ENCODE peak calls at places on chromosomes 13 and 19, in six cellular contexts. Q, V, M, B, O and J are unnamed samples.

GRCh38 chr13:76856141-76856571 is 30.0 kb downstream of the KCTD12 start:
- DNase-seq in B (no peak), V (no peak), M (no peak), O (no peak), Q (no peak), J (no peak)

GRCh38 chr19:56423985-56424353 is 19.8 kb downstream of the ZNF583 start:
- DNase-seq in O (no peak), V (no peak), Q (no peak), B (no peak), M (no peak), J (no peak)

GRCh38 chr19:38134538-38135149 is 89.4 kb downstream of the DPF1 start:
- DNase-seq in B (no peak), M (peak; percentile 78), Q (no peak), V (no peak), O (peak; percentile 57), J (no peak)

GRCh38 chr13:24381539-24382265 is 72.3 kb downstream of the C1QTNF9 start:
- DNase-seq in O (no peak), Q (peak; percentile 77), B (no peak), M (peak; percentile 9), V (no peak), J (no peak)

GRCh38 chr13:20843177-20843576 is 59.4 kb downstream of the XPO4 start:
- DNase-seq in O (no peak), B (no peak), M (no peak), Q (no peak), V (no peak), J (no peak)

GRCh38 chr19:38666662-38667448 is 19.4 kb downstream of the ACTN4 start:
- DNase-seq in B (no peak), V (no peak), Q (no peak), O (peak; percentile 48), M (peak; percentile 58), J (no peak)

GRCh38 chr13:46571189-46571901 is 18.4 kb downstream of the LRCH1 start:
- DNase-seq in V (no peak), M (no peak), Q (no peak), O (no peak), B (no peak), J (no peak)

GRCh38 chr13:86020350-86021002 is 221.3 kb upstream of the SLITRK6 start:
- DNase-seq in V (no peak), Q (no peak), B (no peak), M (no peak), O (no peak), J (no peak)

GRCh38 chr13:85095887-85096286 is 703.3 kb downstream of the SLITRK6 start:
- DNase-seq in O (no peak), V (no peak), B (no peak), M (no peak), Q (no peak), J (no peak)

GRCh38 chr19:54434112-54434861 is 14.7 kb upstream of the LENG8 start:
- DNase-seq in M (no peak), O (no peak), V (no peak), B (no peak), Q (no peak), J (peak; percentile 6)

GRCh38 chr19:57927587-57927986 is 7.6 kb downstream of the ZNF418 start:
- DNase-seq in O (no peak), B (no peak), M (no peak), V (no peak), Q (no peak), J (no peak)

GRCh38 chr19:582497-583197 is 7.0 kb upstream of the HCN2 start:
- DNase-seq in M (no peak), V (no peak), O (no peak), B (no peak), Q (no peak), J (no peak)

DNA sequence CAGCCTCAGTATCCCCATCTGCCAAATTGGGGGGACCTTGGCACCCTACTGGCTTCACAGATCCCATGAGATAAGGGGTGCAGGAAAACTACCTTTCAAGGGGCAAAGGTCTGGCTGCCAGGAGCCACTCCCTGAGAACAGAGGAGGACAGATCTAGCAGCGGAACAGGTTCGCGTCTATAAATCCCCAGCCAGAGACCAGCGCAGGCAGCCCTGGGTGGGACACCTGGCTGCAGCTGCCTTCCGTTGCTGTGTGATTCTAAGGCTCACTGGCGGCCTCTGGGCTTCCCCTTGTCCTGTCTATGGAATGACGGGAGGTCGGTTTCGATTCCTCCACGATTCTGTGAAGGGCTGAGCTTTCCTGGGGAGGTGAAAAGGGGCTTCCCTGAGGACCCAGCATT is 7.3 kb downstream of the RELB start:
- DNase-seq in M (no peak), Q (no peak), V (no peak), O (no peak), B (no peak), J (no peak)
- H3K27ac ChIP-seq in M (no peak overlapping the region), Q (no peak overlapping the region), V (no peak overlapping the region), O (peak overlapping the region; percentile 21), B (no peak overlapping the region), J (no peak overlapping the region)

GRCh38 chr13:75513271-75513670 is 24.4 kb downstream of the COMMD6 start:
- DNase-seq in B (no peak), O (no peak), M (no peak), Q (no peak), V (no peak), J (no peak)
- H3K27ac ChIP-seq in B (no peak overlapping the region), O (no peak overlapping the region), M (no peak overlapping the region), Q (no peak overlapping the region), V (no peak overlapping the region), J (no peak overlapping the region)

GRCh38 chr13:113756441-113757097 is 2.5 kb upstream of the TMEM255B start:
- DNase-seq in Q (no peak), V (no peak), M (no peak), O (no peak), B (no peak), J (no peak)

GRCh38 chr13:113761136-113761535 is 2.1 kb downstream of the TMEM255B start:
- DNase-seq in M (no peak), V (no peak), O (no peak), Q (no peak), B (no peak), J (no peak)

GRCh38 chr13:113759525-113760137 is 605 bp downstream of the TMEM255B start:
- DNase-seq in O (no peak), M (peak; percentile 58), V (no peak), Q (no peak), B (no peak), J (no peak)

GRCh38 chr13:113762075-113762474 is 3.0 kb downstream of the TMEM255B start:
- DNase-seq in V (no peak), O (no peak), Q (no peak), M (no peak), B (no peak), J (no peak)

DNA sequence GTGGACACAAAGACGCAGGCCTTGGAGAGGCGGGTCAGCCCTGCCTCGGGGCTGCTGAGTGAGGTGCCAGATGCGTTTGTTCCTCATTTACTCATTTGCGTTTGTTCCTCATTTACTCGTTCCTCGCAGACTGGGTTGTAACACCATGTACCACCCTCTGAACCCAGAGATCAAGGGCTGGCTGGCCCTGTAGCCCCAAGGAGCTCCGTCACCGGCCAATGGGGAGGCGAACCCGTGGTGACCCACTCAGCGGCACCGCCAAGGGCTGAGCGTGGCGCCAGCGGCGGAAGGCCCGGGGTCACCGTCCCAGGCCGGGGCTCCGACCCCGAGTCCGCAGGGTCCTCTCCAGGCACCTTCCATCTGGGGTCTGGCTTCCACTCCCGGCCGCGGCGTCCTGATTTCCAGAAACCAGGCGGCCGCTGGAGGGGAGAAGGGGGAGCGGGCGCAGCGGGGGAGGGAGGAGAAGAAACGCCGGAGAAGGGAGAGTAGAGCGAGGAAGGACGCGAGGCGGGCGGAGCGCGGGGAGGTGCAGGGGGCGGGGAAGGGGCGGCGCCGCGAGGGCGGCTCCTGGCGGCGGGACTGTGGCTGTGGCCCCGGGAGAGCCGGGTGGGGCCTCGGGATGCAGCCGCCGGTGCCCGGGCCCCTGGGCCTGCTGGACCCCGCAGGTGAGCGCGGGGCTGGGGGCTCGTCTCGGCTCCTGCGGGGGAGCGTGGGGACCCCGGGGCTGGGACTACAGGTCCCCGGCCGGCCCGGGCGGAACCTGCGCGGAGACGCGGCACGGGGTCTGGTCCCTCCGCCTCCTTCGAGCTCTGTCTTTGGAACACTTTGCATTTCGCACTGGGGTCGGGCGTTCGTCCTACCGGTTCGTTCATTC is at the start of gene TMEM255B:
- DNase-seq in M (peak; percentile 91), B (peak; percentile 89), Q (peak; percentile 96), O (no peak), V (peak; percentile 68), J (peak; percentile 61)
- H3K27ac ChIP-seq in M (no peak within 1 kb of the TSS), B (peak within 1 kb of the TSS; percentile 78), Q (peak within 1 kb of the TSS; percentile 76), O (no peak within 1 kb of the TSS), V (peak within 1 kb of the TSS; percentile 83), J (no peak within 1 kb of the TSS)

GRCh38 chr19:17765069-17765618 is 13.9 kb downstream of the FCHO1 start:
- DNase-seq in B (peak; percentile 55), M (no peak), Q (no peak), V (no peak), O (no peak), J (no peak)
- H3K27ac ChIP-seq in B (no peak overlapping the region), M (no peak overlapping the region), Q (no peak overlapping the region), V (peak overlapping the region; percentile 11), O (no peak overlapping the region), J (no peak overlapping the region)

DNA sequence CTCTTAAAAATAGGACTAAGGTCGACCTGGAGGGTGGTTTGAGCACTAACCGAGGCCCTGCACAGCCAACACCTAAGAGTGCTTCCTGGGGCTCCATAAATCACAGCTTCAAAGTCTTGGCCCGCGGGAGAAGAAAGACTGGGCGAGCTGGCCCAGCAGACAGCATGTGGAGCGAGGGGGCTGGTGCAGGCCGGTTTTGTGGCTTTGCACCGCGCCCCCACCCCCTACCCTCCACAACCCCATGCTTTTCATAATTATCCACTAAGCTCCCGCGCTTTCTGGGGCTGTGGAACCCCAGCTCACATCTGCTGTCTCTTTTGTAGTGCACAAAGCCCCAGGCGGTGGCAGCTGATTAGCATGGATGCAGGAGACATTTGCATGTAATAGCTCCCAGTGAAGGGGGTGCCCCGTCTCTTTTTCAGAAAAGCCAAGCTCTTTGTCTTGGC is 17.1 kb downstream of the CARM1 start:
- DNase-seq in O (peak; percentile 77), Q (no peak), B (no peak), M (peak; percentile 73), V (no peak), J (no peak)
- H3K27ac ChIP-seq in O (peak overlapping the region; percentile 91), Q (no peak overlapping the region), B (no peak overlapping the region), M (peak overlapping the region; percentile 61), V (peak overlapping the region; percentile 55), J (no peak overlapping the region)

GRCh38 chr13:80048802-80049201 is 292.1 kb downstream of the SPRY2 start:
- DNase-seq in V (peak; percentile 40), B (peak; percentile 80), M (peak; percentile 47), O (peak; percentile 11), Q (peak; percentile 93), J (peak; percentile 9)
- H3K27ac ChIP-seq in V (no peak overlapping the region), B (peak overlapping the region; percentile 58), M (no peak overlapping the region), O (no peak overlapping the region), Q (no peak overlapping the region), J (no peak overlapping the region)

GRCh38 chr19:40561947-40562346 is 14.7 kb upstream of the SHKBP1 start:
- DNase-seq in V (no peak), Q (no peak), B (no peak), M (no peak), O (no peak), J (no peak)
- H3K27ac ChIP-seq in V (no peak overlapping the region), Q (no peak overlapping the region), B (no peak overlapping the region), M (no peak overlapping the region), O (no peak overlapping the region), J (no peak overlapping the region)

GRCh38 chr19:30252214-30252613 is 120.0 kb upstream of the ZNF536 start:
- DNase-seq in B (no peak), V (no peak), O (no peak), M (no peak), Q (no peak), J (no peak)
- H3K27ac ChIP-seq in B (no peak overlapping the region), V (no peak overlapping the region), O (no peak overlapping the region), M (no peak overlapping the region), Q (no peak overlapping the region), J (no peak overlapping the region)